ENCODE peak calls at places on chromosomes 4 and X, in four cellular contexts. U is WTC11, T is GM12878, D is K562. I is an unnamed sample.

GRCh38 chr4:121555315-121556107 is 141.3 kb downstream of the ANXA5 start:
- DNase-seq in U (no peak), T (no peak), D (no peak), I (no peak)

GRCh38 chr4:187618701-187619278 is 376.8 kb upstream of the ZFP42 start:
- DNase-seq in U (no peak), T (no peak), D (no peak), I (no peak)

GRCh38 chr4:61531188-61531587 is 331.1 kb downstream of the ADGRL3 start:
- DNase-seq in U (no peak), T (no peak), D (no peak), I (peak)

GRCh38 chr4:136562842-136563241 is 969.5 kb downstream of the PCDH18 start:
- DNase-seq in U (no peak), T (no peak), D (no peak), I (peak)

GRCh38 chrX:56762220-56762619 is 33.2 kb downstream of the NBDY start:
- DNase-seq in U (no peak), T (no peak), D (no peak), I (no peak)

GRCh38 chr4:15657366-15657765 is 2.2 kb upstream of the FBXL5 start:
- DNase-seq in U (no peak), T (no peak), D (no peak), I (no peak)

GRCh38 chr4:2787230-2788100 is 5.4 kb upstream of the SH3BP2 start:
- DNase-seq in U (peak), T (peak), D (no peak), I (no peak)

GRCh38 chr4:7902826-7903225 is 36.8 kb downstream of the AFAP1 start:
- DNase-seq in U (no peak), T (no peak), D (no peak), I (no peak)

GRCh38 chr4:5724377-5724776 is 13.4 kb downstream of the EVC start:
- DNase-seq in U (no peak), T (no peak), D (no peak), I (no peak)

GRCh38 chr4:144688035-144688569 is 42.1 kb downstream of the HHIP start:
- DNase-seq in U (no peak), T (no peak), D (no peak), I (no peak)

GRCh38 chr4:170374770-170375169 is 285.0 kb upstream of the AADAT start:
- DNase-seq in U (peak), T (no peak), D (peak), I (peak)

GRCh38 chr4:66564901-66565648 is 894.8 kb upstream of the EPHA5 start:
- DNase-seq in U (no peak), T (no peak), D (no peak), I (no peak)

GRCh38 chr4:30808266-30808665 is 88.1 kb downstream of the PCDH7 start:
- DNase-seq in U (no peak), T (no peak), D (no peak), I (no peak)

GRCh38 chr4:174248407-174248806 is 35.1 kb downstream of the FBXO8 start:
- DNase-seq in U (no peak), T (no peak), D (no peak), I (no peak)

GRCh38 chrX:96696462-96696861 is 11.8 kb downstream of the DIAPH2 start:
- DNase-seq in U (no peak), T (no peak), D (no peak), I (no peak)

GRCh38 chrX:49184294-49185061 is 1.7 kb downstream of the PRICKLE3 start:
- DNase-seq in U (peak), T (no peak), D (peak), I (no peak)

GRCh38 chr4:180923476-180923875 is 1319.7 kb upstream of the TENM3 start:
- DNase-seq in U (no peak), T (no peak), D (no peak), I (no peak)

GRCh38 chr4:99361268-99361922 is 8.8 kb upstream of the ADH1C start:
- DNase-seq in U (no peak), T (no peak), D (no peak), I (no peak)

GRCh38 chrX:13283512-13283911 is 36.3 kb downstream of the ATXN3L start:
- DNase-seq in U (peak), T (no peak), D (no peak), I (no peak)

GRCh38 chr4:37728064-37728463 is 41.9 kb upstream of the RELL1 start:
- DNase-seq in U (no peak), T (no peak), D (no peak), I (peak)

GRCh38 chr4:37727635-37728034 is 41.5 kb upstream of the RELL1 start:
- DNase-seq in U (no peak), T (no peak), D (no peak), I (no peak)

GRCh38 chr4:37729649-37730004 is 43.5 kb upstream of the RELL1 start:
- DNase-seq in U (no peak), T (no peak), D (no peak), I (no peak)

GRCh38 chr4:37725718-37726117 is 39.5 kb upstream of the RELL1 start:
- DNase-seq in U (no peak), T (peak), D (no peak), I (no peak)

DNA sequence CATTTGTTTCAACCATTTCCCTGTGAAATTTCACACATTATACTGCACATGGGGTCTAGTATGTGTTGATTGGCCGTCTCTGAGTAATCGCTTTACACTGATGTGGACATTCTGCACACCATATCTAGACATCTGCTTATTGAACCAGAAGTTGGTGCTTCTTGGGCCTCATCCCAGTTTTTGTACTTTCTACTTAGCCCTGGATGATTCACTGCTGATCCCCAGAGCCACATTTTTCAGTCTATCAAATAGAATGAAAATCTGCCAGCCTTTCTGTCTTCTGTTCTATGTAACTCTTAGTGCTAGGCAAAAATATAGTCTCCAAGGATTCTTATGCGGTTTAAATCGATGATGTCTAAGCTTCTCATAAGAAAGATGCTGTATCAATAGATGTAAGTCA is 40.5 kb upstream of the RELL1 start:
- DNase-seq in U (no peak), T (no peak), D (no peak), I (no peak)
- TF ChIP-seq CREM in U (no peak), T (no peak), D (no peak), I (no peak)

GRCh38 chrX:108097380-108097779 is 5.8 kb downstream of the ATG4A start:
- DNase-seq in U (no peak), T (no peak), D (no peak), I (no peak)
- TF ChIP-seq CREM in U (no peak), T (no peak), D (no peak), I (no peak)

DNA sequence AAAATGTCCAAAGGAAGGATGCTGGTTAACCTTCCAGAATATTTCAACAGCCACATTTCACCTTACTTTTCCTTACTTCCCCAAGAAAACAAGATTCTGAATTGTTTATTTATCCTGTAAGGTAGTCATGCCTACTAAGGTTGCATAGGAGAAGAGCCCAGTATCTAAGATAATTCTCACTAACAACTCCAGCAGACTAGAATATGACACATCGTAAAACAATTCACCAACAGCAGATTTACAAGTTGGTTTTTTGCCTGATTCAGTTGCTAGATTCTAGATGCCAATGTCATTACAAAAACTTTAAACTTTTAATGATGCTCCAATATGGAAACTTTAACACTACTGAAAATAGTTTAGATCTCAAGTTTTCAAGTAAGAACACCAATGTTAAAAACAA is 176.4 kb downstream of the IL13RA2 start:
- DNase-seq in U (no peak), T (no peak), D (no peak), I (no peak)
- TF ChIP-seq CREM in U (no peak), T (no peak), D (no peak), I (no peak)

GRCh38 chr4:158588285-158588684 is 66.6 kb downstream of the RXFP1 start:
- DNase-seq in U (no peak), T (no peak), D (no peak), I (no peak)
- TF ChIP-seq CREM in U (no peak), T (no peak), D (no peak), I (no peak)

GRCh38 chrX:73683236-73683859 is 120.4 kb downstream of the CHIC1 start:
- DNase-seq in U (no peak), T (no peak), D (no peak), I (no peak)
- TF ChIP-seq CREM in U (no peak), T (no peak), D (no peak), I (no peak)

GRCh38 chr4:101155859-101156430 is 191.4 kb downstream of the PPP3CA start:
- DNase-seq in U (no peak), T (no peak), D (no peak), I (no peak)

GRCh38 chr4:101157415-101158135 is 189.8 kb downstream of the PPP3CA start:
- DNase-seq in U (no peak), T (no peak), D (no peak), I (no peak)

GRCh38 chr4:101156619-101157310 is 190.6 kb downstream of the PPP3CA start:
- DNase-seq in U (no peak), T (no peak), D (no peak), I (no peak)

GRCh38 chr4:101153653-101154052 is 193.7 kb downstream of the PPP3CA start:
- DNase-seq in U (no peak), T (no peak), D (no peak), I (no peak)

DNA sequence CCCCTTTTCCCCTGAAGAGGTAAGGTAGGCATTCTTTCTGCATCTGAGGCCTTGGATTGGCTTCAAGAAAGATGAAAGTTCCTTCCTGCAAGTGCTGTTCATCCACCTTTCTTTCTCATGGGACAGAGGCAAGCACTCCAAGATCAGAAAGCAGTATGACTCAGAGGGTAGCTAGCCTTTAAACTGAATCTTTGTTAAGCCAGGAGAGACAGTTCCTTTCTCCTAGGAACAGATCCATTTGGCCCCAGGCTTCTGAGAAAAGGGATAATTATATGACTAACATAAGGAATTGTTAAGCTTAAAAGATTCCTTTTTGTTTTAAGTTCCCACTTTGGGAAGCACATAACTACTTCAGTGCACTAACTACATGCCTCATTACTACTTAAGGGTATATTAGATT is 192.0 kb downstream of the PPP3CA start:
- DNase-seq in U (no peak), T (no peak), D (no peak), I (no peak)
- TF ChIP-seq CREM in U (no peak), T (no peak), D (no peak), I (no peak)

GRCh38 chr4:68871772-68872441 is 56.1 kb downstream of the UGT2B10 start:
- DNase-seq in U (no peak), T (no peak), D (no peak), I (peak)
- TF ChIP-seq CREM in U (no peak), T (no peak), D (no peak), I (peak)

DNA sequence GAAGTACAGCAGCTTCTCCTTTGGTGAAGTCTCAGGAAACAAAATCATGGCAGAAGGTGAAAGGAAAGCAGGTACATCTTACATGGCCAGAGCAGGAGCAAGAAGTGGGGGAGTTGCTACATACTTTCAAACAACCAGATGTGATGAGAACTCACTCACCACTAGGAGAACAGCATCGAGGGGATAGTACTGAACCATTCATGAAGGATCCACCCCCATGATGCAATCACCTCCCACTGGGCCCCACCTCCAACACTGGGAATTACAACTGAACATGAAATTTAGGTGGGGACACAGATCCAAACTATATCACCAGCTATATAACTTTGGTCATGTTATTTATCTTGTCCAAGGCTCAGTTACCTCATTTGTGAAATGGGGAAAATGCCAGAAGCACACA is 159.4 kb downstream of the OPHN1 start:
- DNase-seq in U (peak), T (no peak), D (no peak), I (no peak)
- TF ChIP-seq CREM in U (no peak), T (no peak), D (no peak), I (no peak)